ENCODE peak calls at places on chromosomes 2 and 18, in four cellular contexts. One of them, this sample, is unnamed. For H3K36me3 and H3K27me3, the result is how much of the 10 kb centered on the place peaks cover.

GRCh38 chr2:161992526-161992925 is 81.5 kb downstream of the DPP4 start:
- DNase-seq in SK-N-SH: no peak
- DNase-seq in heart left ventricle: no peak
- DNase-seq in cardiac muscle cell: no peak
- DNase-seq in this sample: peak

GRCh38 chr2:39380525-39381150 is 56.4 kb downstream of the MAP4K3 start:
- DNase-seq in cardiac muscle cell: peak
- DNase-seq in heart left ventricle: no peak
- DNase-seq in SK-N-SH: no peak
- DNase-seq in this sample: no peak

GRCh38 chr2:9112079-9112721 is 94.4 kb upstream of the ASAP2 start:
- DNase-seq in heart left ventricle: no peak
- DNase-seq in cardiac muscle cell: peak
- DNase-seq in SK-N-SH: peak
- DNase-seq in this sample: no peak

GRCh38 chr18:9755603-9756002 is 47.5 kb downstream of the RAB31 start:
- DNase-seq in SK-N-SH: no peak
- DNase-seq in cardiac muscle cell: peak
- DNase-seq in heart left ventricle: no peak
- DNase-seq in this sample: no peak

GRCh38 chr2:28751956-28752607 is 452 bp downstream of the PPP1CB start:
- DNase-seq in cardiac muscle cell: peak
- DNase-seq in heart left ventricle: no peak
- DNase-seq in SK-N-SH: peak
- DNase-seq in this sample: peak

GRCh38 chr2:187912956-187913355 is 358.7 kb upstream of the TFPI start:
- DNase-seq in heart left ventricle: no peak
- DNase-seq in cardiac muscle cell: no peak
- DNase-seq in SK-N-SH: no peak
- DNase-seq in this sample: no peak

GRCh38 chr2:26916128-26916692 is 54.2 kb upstream of the MAPRE3 start:
- DNase-seq in SK-N-SH: no peak
- DNase-seq in cardiac muscle cell: no peak
- DNase-seq in heart left ventricle: no peak
- DNase-seq in this sample: no peak

GRCh38 chr2:11541693-11542274 is 7.9 kb downstream of the GREB1 start:
- DNase-seq in cardiac muscle cell: no peak
- DNase-seq in SK-N-SH: no peak
- DNase-seq in heart left ventricle: no peak
- DNase-seq in this sample: no peak

GRCh38 chr2:190486037-190486623 is 48.4 kb downstream of the NEMP2 start:
- DNase-seq in cardiac muscle cell: peak
- DNase-seq in SK-N-SH: no peak
- DNase-seq in heart left ventricle: no peak
- DNase-seq in this sample: no peak

GRCh38 chr2:240920783-240921231 is 14.7 kb downstream of the CROCC2 start:
- DNase-seq in SK-N-SH: peak
- DNase-seq in cardiac muscle cell: no peak
- DNase-seq in heart left ventricle: peak
- DNase-seq in this sample: no peak

GRCh38 chr18:48988508-48989303 is 37.9 kb upstream of the SMAD7 start:
- DNase-seq in cardiac muscle cell: no peak
- DNase-seq in heart left ventricle: no peak
- DNase-seq in SK-N-SH: no peak
- DNase-seq in this sample: no peak

GRCh38 chr2:159736048-159736447 is 23.7 kb downstream of the MARCHF7 start:
- DNase-seq in heart left ventricle: no peak
- DNase-seq in SK-N-SH: no peak
- DNase-seq in cardiac muscle cell: peak
- DNase-seq in this sample: no peak

GRCh38 chr18:10421859-10422258 is 32.6 kb upstream of the APCDD1 start:
- DNase-seq in SK-N-SH: no peak
- DNase-seq in cardiac muscle cell: peak
- DNase-seq in heart left ventricle: peak
- DNase-seq in this sample: no peak

GRCh38 chr2:43218550-43219382 is 7.6 kb downstream of the ZFP36L2 start:
- DNase-seq in cardiac muscle cell: peak
- DNase-seq in SK-N-SH: no peak
- DNase-seq in heart left ventricle: peak
- DNase-seq in this sample: peak

GRCh38 chr2:10560626-10561025 is 112.5 kb upstream of the ODC1 start:
- DNase-seq in cardiac muscle cell: no peak
- DNase-seq in SK-N-SH: no peak
- DNase-seq in heart left ventricle: no peak
- DNase-seq in this sample: no peak

GRCh38 chr18:3250237-3251107 is 2.9 kb downstream of the MYL12A start:
- DNase-seq in SK-N-SH: no peak
- DNase-seq in cardiac muscle cell: peak
- DNase-seq in heart left ventricle: no peak
- DNase-seq in this sample: no peak

GRCh38 chr2:46260305-46260704 is 36.9 kb upstream of the EPAS1 start:
- DNase-seq in SK-N-SH: no peak
- DNase-seq in cardiac muscle cell: peak
- DNase-seq in heart left ventricle: no peak
- DNase-seq in this sample: no peak

GRCh38 chr2:72579595-72580180 is 246.1 kb downstream of the EXOC6B start:
- DNase-seq in cardiac muscle cell: peak
- DNase-seq in heart left ventricle: no peak
- DNase-seq in SK-N-SH: peak
- DNase-seq in this sample: no peak

GRCh38 chr2:42328148-42328833 is 32.7 kb downstream of the COX7A2L start:
- DNase-seq in SK-N-SH: no peak
- DNase-seq in cardiac muscle cell: peak
- DNase-seq in heart left ventricle: no peak
- DNase-seq in this sample: no peak

GRCh38 chr2:54149623-54150501 is 34.4 kb downstream of the ACYP2 start:
- DNase-seq in SK-N-SH: no peak
- DNase-seq in heart left ventricle: no peak
- DNase-seq in cardiac muscle cell: peak
- DNase-seq in this sample: no peak

GRCh38 chr2:149991576-149991975 is 404.0 kb upstream of the MMADHC start:
- DNase-seq in heart left ventricle: no peak
- DNase-seq in cardiac muscle cell: peak
- DNase-seq in SK-N-SH: no peak
- DNase-seq in this sample: no peak

DNA sequence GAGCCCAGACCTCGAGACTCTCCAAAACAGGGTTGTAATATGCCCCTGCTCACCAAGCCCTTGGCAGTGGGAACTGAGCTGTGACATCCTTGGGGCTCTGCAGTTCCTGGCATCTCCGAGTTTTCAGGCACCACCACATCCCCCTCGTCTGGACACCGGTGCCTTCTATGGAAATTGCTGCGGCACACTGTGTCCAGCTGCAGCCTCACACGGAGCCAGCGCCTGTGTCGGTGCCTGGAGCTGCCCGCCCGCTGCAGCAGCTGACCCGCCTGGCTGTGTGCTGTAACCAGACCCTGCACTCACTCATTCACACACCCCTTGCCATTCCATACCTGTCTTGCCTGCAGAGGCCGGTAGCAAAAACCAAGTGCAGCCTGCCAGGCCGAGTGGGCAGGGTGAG is 11.8 kb downstream of the IWS1 start:
- DNase-seq in cardiac muscle cell: no peak
- DNase-seq in SK-N-SH: no peak
- DNase-seq in heart left ventricle: peak
- DNase-seq in this sample: no peak
- H3K36me3 ChIP-seq in cardiac muscle cell: under half
- H3K36me3 ChIP-seq in SK-N-SH: under half
- H3K36me3 ChIP-seq in heart left ventricle: under half
- H3K36me3 ChIP-seq in this sample: under half

GRCh38 chr2:20666364-20667150 is at the start of gene GDF7:
- DNase-seq in cardiac muscle cell: no peak
- DNase-seq in SK-N-SH: peak
- DNase-seq in heart left ventricle: no peak
- DNase-seq in this sample: no peak
- H3K27me3 ChIP-seq in cardiac muscle cell: half or more
- H3K27me3 ChIP-seq in SK-N-SH: half or more
- H3K27me3 ChIP-seq in heart left ventricle: under half
- H3K27me3 ChIP-seq in this sample: half or more

GRCh38 chr2:236743623-236744280 is 174.1 kb downstream of the ACKR3 start:
- DNase-seq in SK-N-SH: no peak
- DNase-seq in heart left ventricle: no peak
- DNase-seq in cardiac muscle cell: peak
- DNase-seq in this sample: no peak
- H3K27ac ChIP-seq in SK-N-SH: peak
- H3K27ac ChIP-seq in heart left ventricle: no peak
- H3K27ac ChIP-seq in cardiac muscle cell: no peak
- H3K27ac ChIP-seq in this sample: no peak

GRCh38 chr2:205741256-205741978 is 59.1 kb downstream of the NRP2 start:
- DNase-seq in cardiac muscle cell: no peak
- DNase-seq in heart left ventricle: no peak
- DNase-seq in SK-N-SH: no peak
- DNase-seq in this sample: no peak
- H3K36me3 ChIP-seq in cardiac muscle cell: under half
- H3K36me3 ChIP-seq in heart left ventricle: under half
- H3K36me3 ChIP-seq in SK-N-SH: half or more
- H3K36me3 ChIP-seq in this sample: under half